ENCODE peak calls at places on chromosomes 11 and 22, in ten cellular contexts. One of them, this sample, is unnamed.

GRCh38 chr11:102187416-102188125 is 77.3 kb downstream of the YAP1 start:
- DNase-seq in esophagus squamous epithelium: no peak
- DNase-seq in NT2/D1: no peak
- DNase-seq in tibial artery: no peak
- DNase-seq in left lung: no peak
- DNase-seq in NCI-H460: no peak
- DNase-seq in A549: no peak
- DNase-seq in activated gamma-delta T cell treated with anti-CD3 and anti-CD28 coated beads, Interleukin-2, amount 50 U/mL, for 16 hours: no peak
- DNase-seq in SW480: no peak
- DNase-seq in COLO829: peak
- DNase-seq in this sample: no peak

GRCh38 chr11:102763440-102763839 is 17.0 kb downstream of the MMP10 start:
- DNase-seq in esophagus squamous epithelium: no peak
- DNase-seq in NT2/D1: no peak
- DNase-seq in tibial artery: no peak
- DNase-seq in left lung: no peak
- DNase-seq in NCI-H460: no peak
- DNase-seq in A549: no peak
- DNase-seq in activated gamma-delta T cell treated with anti-CD3 and anti-CD28 coated beads, Interleukin-2, amount 50 U/mL, for 16 hours: no peak
- DNase-seq in SW480: no peak
- DNase-seq in COLO829: no peak
- DNase-seq in this sample: no peak

GRCh38 chr11:19164230-19164855 is 37.4 kb downstream of the CSRP3 start:
- DNase-seq in esophagus squamous epithelium: no peak
- DNase-seq in NT2/D1: no peak
- DNase-seq in tibial artery: no peak
- DNase-seq in left lung: no peak
- DNase-seq in NCI-H460: no peak
- DNase-seq in A549: no peak
- DNase-seq in activated gamma-delta T cell treated with anti-CD3 and anti-CD28 coated beads, Interleukin-2, amount 50 U/mL, for 16 hours: no peak
- DNase-seq in SW480: no peak
- DNase-seq in COLO829: no peak
- DNase-seq in this sample: no peak

GRCh38 chr11:125081098-125081798 is 18.1 kb downstream of the SLC37A2 start:
- DNase-seq in esophagus squamous epithelium: no peak
- DNase-seq in NT2/D1: no peak
- DNase-seq in tibial artery: no peak
- DNase-seq in left lung: no peak
- DNase-seq in NCI-H460: no peak
- DNase-seq in A549: no peak
- DNase-seq in activated gamma-delta T cell treated with anti-CD3 and anti-CD28 coated beads, Interleukin-2, amount 50 U/mL, for 16 hours: no peak
- DNase-seq in SW480: no peak
- DNase-seq in COLO829: no peak
- DNase-seq in this sample: no peak

GRCh38 chr11:64842851-64843841 is 1.3 kb downstream of the CDC42BPG start:
- DNase-seq in esophagus squamous epithelium: no peak
- DNase-seq in NT2/D1: no peak
- DNase-seq in tibial artery: no peak
- DNase-seq in left lung: peak
- DNase-seq in NCI-H460: no peak
- DNase-seq in A549: peak
- DNase-seq in activated gamma-delta T cell treated with anti-CD3 and anti-CD28 coated beads, Interleukin-2, amount 50 U/mL, for 16 hours: no peak
- DNase-seq in SW480: peak
- DNase-seq in COLO829: peak
- DNase-seq in this sample: no peak

GRCh38 chr22:40249286-40249685 is 71.6 kb downstream of the TNRC6B start:
- DNase-seq in esophagus squamous epithelium: no peak
- DNase-seq in NT2/D1: no peak
- DNase-seq in tibial artery: no peak
- DNase-seq in left lung: no peak
- DNase-seq in NCI-H460: no peak
- DNase-seq in A549: no peak
- DNase-seq in activated gamma-delta T cell treated with anti-CD3 and anti-CD28 coated beads, Interleukin-2, amount 50 U/mL, for 16 hours: no peak
- DNase-seq in SW480: no peak
- DNase-seq in COLO829: no peak
- DNase-seq in this sample: no peak

GRCh38 chr11:41461057-41461681 is 1.7 kb upstream of the LRRC4C start:
- DNase-seq in esophagus squamous epithelium: no peak
- DNase-seq in NT2/D1: peak
- DNase-seq in tibial artery: no peak
- DNase-seq in left lung: no peak
- DNase-seq in NCI-H460: peak
- DNase-seq in A549: no peak
- DNase-seq in activated gamma-delta T cell treated with anti-CD3 and anti-CD28 coated beads, Interleukin-2, amount 50 U/mL, for 16 hours: no peak
- DNase-seq in SW480: peak
- DNase-seq in COLO829: peak
- DNase-seq in this sample: no peak

GRCh38 chr11:62922653-62923371 is 1.6 kb upstream of the CHRM1 start:
- DNase-seq in esophagus squamous epithelium: no peak
- DNase-seq in NT2/D1: no peak
- DNase-seq in tibial artery: no peak
- DNase-seq in left lung: no peak
- DNase-seq in NCI-H460: no peak
- DNase-seq in A549: peak
- DNase-seq in activated gamma-delta T cell treated with anti-CD3 and anti-CD28 coated beads, Interleukin-2, amount 50 U/mL, for 16 hours: no peak
- DNase-seq in SW480: no peak
- DNase-seq in COLO829: peak
- DNase-seq in this sample: no peak

GRCh38 chr11:69463181-69463891 is 18.1 kb upstream of the LINC01488 start:
- DNase-seq in esophagus squamous epithelium: no peak
- DNase-seq in NT2/D1: no peak
- DNase-seq in tibial artery: no peak
- DNase-seq in left lung: peak
- DNase-seq in NCI-H460: no peak
- DNase-seq in A549: no peak
- DNase-seq in activated gamma-delta T cell treated with anti-CD3 and anti-CD28 coated beads, Interleukin-2, amount 50 U/mL, for 16 hours: no peak
- DNase-seq in SW480: no peak
- DNase-seq in COLO829: no peak
- DNase-seq in this sample: no peak

GRCh38 chr22:22558972-22559603 is at the start of gene PRAME:
- DNase-seq in esophagus squamous epithelium: no peak
- DNase-seq in NT2/D1: peak
- DNase-seq in tibial artery: no peak
- DNase-seq in left lung: peak
- DNase-seq in NCI-H460: peak
- DNase-seq in A549: peak
- DNase-seq in activated gamma-delta T cell treated with anti-CD3 and anti-CD28 coated beads, Interleukin-2, amount 50 U/mL, for 16 hours: peak
- DNase-seq in SW480: peak
- DNase-seq in COLO829: peak
- DNase-seq in this sample: peak

GRCh38 chr11:120337133-120337895 is 1.1 kb downstream of the ARHGEF12 start:
- DNase-seq in esophagus squamous epithelium: no peak
- DNase-seq in NT2/D1: no peak
- DNase-seq in tibial artery: peak
- DNase-seq in left lung: peak
- DNase-seq in NCI-H460: no peak
- DNase-seq in A549: no peak
- DNase-seq in activated gamma-delta T cell treated with anti-CD3 and anti-CD28 coated beads, Interleukin-2, amount 50 U/mL, for 16 hours: no peak
- DNase-seq in SW480: peak
- DNase-seq in COLO829: no peak
- DNase-seq in this sample: no peak